ENCODE peak calls at places on chromosomes 1 and 21, in nine cellular contexts. U is CD4-positive, alpha-beta memory T cell; N is CD8-positive, alpha-beta T cell; D is IMR-90; B is transverse colon; O is neuronal stem cell; Q is PC-3; T is uterus; S is aorta. W is an unnamed sample.

GRCh38 chr1:201709564-201710295 is 119.2 kb upstream of the IPO9 start:
- DNase-seq in U (peak; percentile 36), N (peak; percentile 71), D (peak; percentile 66), B (peak; percentile 77), O (no peak), Q (peak; percentile 65), T (peak; percentile 80), S (peak; percentile 93), W (peak; percentile 72)

GRCh38 chr1:8706291-8706690 is 111.1 kb downstream of the RERE start:
- DNase-seq in U (no peak), N (no peak), D (no peak), B (no peak), O (no peak), Q (no peak), T (no peak), S (no peak), W (no peak)

GRCh38 chr21:30340714-30341573 is 3.5 kb upstream of the KRTAP27-1 start:
- DNase-seq in U (peak; percentile 16), N (no peak), D (peak; percentile 10), B (peak; percentile 41), O (peak; percentile 29), Q (peak; percentile 83), T (no peak), S (no peak), W (peak; percentile 59)

GRCh38 chr1:34283142-34283541 is 106.4 kb downstream of the C1orf94 start:
- DNase-seq in U (no peak), N (no peak), D (no peak), B (no peak), O (no peak), Q (no peak), T (no peak), S (no peak), W (no peak)

GRCh38 chr1:5980314-5981008 is 11.8 kb downstream of the NPHP4 start:
- DNase-seq in U (no peak), N (no peak), D (peak; percentile 34), B (no peak), O (peak; percentile 51), Q (no peak), T (no peak), S (peak; percentile 77), W (no peak)

GRCh38 chr1:224430511-224431113 is 4.0 kb downstream of the WDR26 start:
- DNase-seq in U (peak; percentile 69), N (no peak), D (peak; percentile 76), B (no peak), O (no peak), Q (peak; percentile 74), T (no peak), S (no peak), W (peak; percentile 31)

GRCh38 chr1:248821641-248822040 is 4.1 kb downstream of the SH3BP5L start:
- DNase-seq in U (no peak), N (peak; percentile 29), D (no peak), B (no peak), O (no peak), Q (no peak), T (no peak), S (no peak), W (no peak)

GRCh38 chr1:174990382-174990999 is 9.3 kb upstream of the CACYBP start:
- DNase-seq in U (peak; percentile 43), N (no peak), D (peak; percentile 61), B (no peak), O (no peak), Q (peak; percentile 73), T (peak; percentile 33), S (no peak), W (no peak)

GRCh38 chr1:51612349-51612982 is 4.4 kb upstream of the OSBPL9 start:
- DNase-seq in U (no peak), N (no peak), D (peak; percentile 33), B (no peak), O (no peak), Q (no peak), T (no peak), S (no peak), W (no peak)

GRCh38 chr1:175197536-175197935 is 5.0 kb upstream of the KIAA0040 start:
- DNase-seq in U (no peak), N (no peak), D (no peak), B (no peak), O (no peak), Q (peak; percentile 93), T (no peak), S (no peak), W (no peak)

GRCh38 chr1:27391511-27392095 is 819 bp upstream of the GPR3 start:
- DNase-seq in U (no peak), N (no peak), D (peak; percentile 57), B (peak; percentile 49), O (no peak), Q (peak; percentile 48), T (peak; percentile 72), S (peak; percentile 81), W (no peak)

GRCh38 chr1:229563701-229564100 is 5.2 kb upstream of the ABCB10 start:
- DNase-seq in U (no peak), N (no peak), D (peak; percentile 77), B (no peak), O (no peak), Q (no peak), T (peak; percentile 34), S (no peak), W (no peak)

GRCh38 chr1:186442651-186443114 is 18.2 kb downstream of the PDC start:
- DNase-seq in U (no peak), N (no peak), D (peak; percentile 18), B (no peak), O (no peak), Q (peak; percentile 23), T (no peak), S (no peak), W (no peak)

GRCh38 chr1:203669739-203670138 is 43.1 kb downstream of the ATP2B4 start:
- DNase-seq in U (no peak), N (no peak), D (peak; percentile 88), B (no peak), O (no peak), Q (peak; percentile 84), T (no peak), S (no peak), W (no peak)

GRCh38 chr1:67939942-67940341 is 106.7 kb upstream of the GNG12 start:
- DNase-seq in U (no peak), N (no peak), D (no peak), B (no peak), O (no peak), Q (no peak), T (no peak), S (no peak), W (no peak)

GRCh38 chr1:215226755-215227154 is 144.2 kb downstream of the KCNK2 start:
- DNase-seq in U (no peak), N (no peak), D (peak; percentile 58), B (no peak), O (no peak), Q (peak; percentile 26), T (no peak), S (no peak), W (no peak)

GRCh38 chr21:43646550-43647260 is 12.6 kb downstream of the HSF2BP start:
- DNase-seq in U (peak; percentile 81), N (peak; percentile 91), D (peak; percentile 94), B (peak; percentile 94), O (peak; percentile 85), Q (peak; percentile 95), T (peak; percentile 90), S (peak; percentile 95), W (peak; percentile 93)

GRCh38 chr1:84573481-84573966 is 716 bp downstream of the CTBS start:
- DNase-seq in U (no peak), N (no peak), D (no peak), B (no peak), O (no peak), Q (no peak), T (no peak), S (no peak), W (no peak)

GRCh38 chr1:21857142-21857839 is 45.2 kb downstream of the LDLRAD2 start:
- DNase-seq in U (no peak), N (no peak), D (no peak), B (no peak), O (no peak), Q (no peak), T (no peak), S (no peak), W (peak; percentile 14)

GRCh38 chr21:38178653-38179503 is 77.9 kb upstream of the KCNJ15 start:
- DNase-seq in U (no peak), N (no peak), D (no peak), B (no peak), O (no peak), Q (no peak), T (no peak), S (no peak), W (no peak)

GRCh38 chr1:215891266-215891665 is 324.2 kb downstream of the KCTD3 start:
- DNase-seq in U (no peak), N (no peak), D (peak; percentile 12), B (no peak), O (no peak), Q (no peak), T (no peak), S (no peak), W (no peak)

GRCh38 chr1:918353-918752 is 5.4 kb upstream of the SAMD11 start:
- DNase-seq in U (no peak), N (no peak), D (no peak), B (no peak), O (no peak), Q (no peak), T (no peak), S (peak; percentile 72), W (no peak)

GRCh38 chr1:206517784-206518183 is 10.5 kb downstream of the RASSF5 start:
- DNase-seq in U (no peak), N (no peak), D (no peak), B (no peak), O (no peak), Q (no peak), T (no peak), S (peak; percentile 33), W (no peak)
- H3K27me3 ChIP-seq in U (no peaks in the 10 kb centered on the region), N (no peaks in the 10 kb centered on the region), D (peaks cover 2% of the 10 kb centered on the region), B (no peaks in the 10 kb centered on the region), O (peaks cover 2% of the 10 kb centered on the region), Q (no peaks in the 10 kb centered on the region), T (no peaks in the 10 kb centered on the region), S (no peaks in the 10 kb centered on the region), W (no peaks in the 10 kb centered on the region)

GRCh38 chr1:39488801-39489566 is 2.5 kb upstream of the BMP8A start:
- DNase-seq in U (no peak), N (no peak), D (no peak), B (no peak), O (no peak), Q (no peak), T (no peak), S (peak; percentile 33), W (no peak)
- H3K27me3 ChIP-seq in U (peaks cover 7% of the 10 kb centered on the region), N (peaks cover 9% of the 10 kb centered on the region), D (peaks cover 25% of the 10 kb centered on the region), B (peaks cover 38% of the 10 kb centered on the region), O (peaks cover 46% of the 10 kb centered on the region), Q (no peaks in the 10 kb centered on the region), T (no peaks in the 10 kb centered on the region), S (no peaks in the 10 kb centered on the region), W (no peaks in the 10 kb centered on the region)

DNA sequence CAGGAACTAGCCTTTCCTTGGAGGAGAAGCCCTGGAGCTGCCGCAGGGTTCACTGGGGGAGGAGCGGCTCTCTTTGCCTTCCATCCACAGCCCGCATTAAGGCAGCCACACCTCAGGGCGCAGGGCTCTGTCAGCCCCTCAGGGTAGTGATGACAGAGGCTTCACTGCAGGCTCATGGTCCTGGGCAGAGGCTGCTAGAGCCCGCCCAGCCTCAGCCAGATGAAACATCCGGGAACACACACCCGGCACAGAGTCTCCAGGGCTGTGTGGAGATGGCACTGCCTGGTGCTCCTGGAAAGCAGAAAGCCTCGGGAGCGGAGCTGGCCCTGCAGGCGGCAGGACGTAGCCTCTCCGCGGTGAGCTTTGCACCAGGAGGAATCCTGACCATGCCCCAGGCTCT is 29.4 kb upstream of the PEX10 start:
- DNase-seq in U (no peak), N (no peak), D (no peak), B (no peak), O (no peak), Q (no peak), T (no peak), S (no peak), W (no peak)
- H3K27me3 ChIP-seq in U (peaks cover 5% of the 10 kb centered on the region), N (peaks cover 10% of the 10 kb centered on the region), D (peaks cover 42% of the 10 kb centered on the region), B (peaks cover 53% of the 10 kb centered on the region), O (peaks cover 16% of the 10 kb centered on the region), Q (peaks cover 18% of the 10 kb centered on the region), T (peaks cover 5% of the 10 kb centered on the region), S (no peaks in the 10 kb centered on the region), W (peaks cover 41% of the 10 kb centered on the region)

GRCh38 chr21:42314616-42315295 is 453 bp downstream of the TFF3 start:
- DNase-seq in U (no peak), N (peak; percentile 36), D (no peak), B (peak; percentile 59), O (no peak), Q (no peak), T (peak; percentile 1), S (no peak), W (no peak)
- H3K27me3 ChIP-seq in U (no peaks in the 10 kb centered on the region), N (no peaks in the 10 kb centered on the region), D (peaks cover 53% of the 10 kb centered on the region), B (no peaks in the 10 kb centered on the region), O (peaks cover 2% of the 10 kb centered on the region), Q (no peaks in the 10 kb centered on the region), T (no peaks in the 10 kb centered on the region), S (no peaks in the 10 kb centered on the region), W (peaks cover 2% of the 10 kb centered on the region)